ENCODE peak calls at places on chromosomes 12 and 14, in six cellular contexts. L is GM13976, I is right atrium auricular region, B is osteoblast, T is IMR-90, N is Calu3. S is an unnamed sample.

GRCh38 chr12:58656254-58657009 is 263.9 kb downstream of the LRIG3 start:
- DNase-seq in B (no peak), I (no peak), T (no peak), N (no peak), L (no peak), S (no peak)

GRCh38 chr14:60175255-60175902 is 10.2 kb upstream of the DHRS7 start:
- DNase-seq in I (no peak), L (no peak), B (peak), N (no peak), T (peak), S (no peak)

GRCh38 chr12:105077435-105077834 is 6.8 kb downstream of the ALDH1L2 start:
- DNase-seq in N (no peak), I (no peak), T (no peak), L (no peak), B (peak), S (no peak)

GRCh38 chr12:66092559-66093269 is 37.8 kb downstream of the LLPH start:
- DNase-seq in L (no peak), T (peak), B (peak), N (peak), I (no peak), S (no peak)

GRCh38 chr12:46271846-46272245 is 3.0 kb upstream of the SLC38A1 start:
- DNase-seq in N (no peak), L (no peak), T (no peak), I (no peak), B (no peak), S (no peak)

GRCh38 chr14:32826404-32827082 is 112.1 kb upstream of the NPAS3 start:
- DNase-seq in N (no peak), L (no peak), I (no peak), T (no peak), B (no peak), S (no peak)

GRCh38 chr14:64763801-64764511 is 59.7 kb downstream of the PLEKHG3 start:
- DNase-seq in T (peak), L (no peak), B (peak), I (no peak), N (peak), S (no peak)

GRCh38 chr14:32367501-32367900 is 38.4 kb downstream of the AKAP6 start:
- DNase-seq in B (peak), N (no peak), I (no peak), T (no peak), L (no peak), S (no peak)

GRCh38 chr14:63510538-63510937 is 32.6 kb downstream of the PPP2R5E start:
- DNase-seq in L (peak), N (no peak), B (no peak), T (peak), I (no peak), S (no peak)

GRCh38 chr12:5432011-5432400 is at the start of gene NTF3:
- DNase-seq in B (peak), N (no peak), I (no peak), T (peak), L (peak), S (peak)

DNA sequence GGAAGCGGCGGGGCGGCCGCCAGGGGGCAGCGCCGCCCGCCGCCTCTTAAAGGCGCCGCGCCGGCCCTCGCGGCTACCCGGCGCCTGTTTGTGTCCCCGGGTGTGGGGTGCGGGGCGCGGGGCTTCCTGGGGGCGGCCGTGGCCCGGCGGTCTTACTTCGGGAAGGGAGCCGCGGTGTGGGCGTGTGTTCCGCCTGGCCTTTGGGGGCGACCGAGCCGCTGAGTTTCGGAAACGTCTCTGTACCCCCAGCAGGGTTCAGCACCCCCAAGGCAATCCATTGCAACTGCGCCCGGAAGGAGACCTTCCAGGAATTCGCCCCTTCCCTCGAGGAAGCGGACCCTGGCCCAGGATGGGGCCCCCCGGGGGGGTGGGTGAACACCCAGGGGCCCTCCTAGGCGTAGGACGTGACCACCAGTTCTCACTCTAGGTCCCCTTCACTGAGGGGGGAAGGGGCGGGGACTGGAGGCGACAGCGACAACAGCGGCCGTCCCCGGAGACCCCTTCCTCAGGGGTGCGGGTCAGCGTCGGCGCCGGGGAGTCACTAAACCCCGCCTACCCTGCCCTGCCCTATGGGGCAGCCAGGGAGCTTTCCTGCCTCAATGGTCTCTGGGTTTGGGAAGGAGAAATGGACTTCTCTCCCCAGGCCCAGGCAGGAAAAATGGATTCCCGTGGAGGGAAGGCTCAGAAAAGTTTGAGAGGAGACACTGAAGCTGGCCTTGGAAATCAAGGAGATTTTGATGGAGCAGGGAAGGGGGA is at the start of gene ITPK1:
- DNase-seq in B (peak), I (no peak), N (peak), L (peak), T (peak), S (peak)
- TF ChIP-seq CTCF in B (peak), I (peak), N (no peak), L (no peak), T (peak), S (peak)

DNA sequence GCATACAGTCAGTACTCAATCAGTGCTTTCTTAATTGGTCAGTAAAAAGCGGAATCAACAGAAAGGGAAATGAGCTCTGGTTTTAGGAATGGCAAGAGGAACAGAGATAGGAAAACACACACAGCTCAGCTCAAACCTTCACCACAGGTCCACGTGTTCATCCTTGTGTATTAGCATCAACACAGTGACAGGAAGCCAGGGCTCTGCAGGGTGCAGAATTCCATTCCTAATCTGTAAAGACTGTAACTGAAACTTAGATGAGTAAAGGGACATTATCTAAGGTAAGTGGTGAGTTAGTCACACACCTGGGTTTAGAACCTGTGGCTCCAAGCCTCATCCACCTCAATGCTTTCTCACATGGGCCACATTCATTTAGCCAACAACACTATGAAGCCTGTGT is 1242.2 kb upstream of the TMEM132C start:
- DNase-seq in T (no peak), L (no peak), B (no peak), I (no peak), N (no peak), S (no peak)
- TF ChIP-seq CTCF in T (no peak), L (no peak), B (no peak), I (no peak), N (no peak), S (no peak)

DNA sequence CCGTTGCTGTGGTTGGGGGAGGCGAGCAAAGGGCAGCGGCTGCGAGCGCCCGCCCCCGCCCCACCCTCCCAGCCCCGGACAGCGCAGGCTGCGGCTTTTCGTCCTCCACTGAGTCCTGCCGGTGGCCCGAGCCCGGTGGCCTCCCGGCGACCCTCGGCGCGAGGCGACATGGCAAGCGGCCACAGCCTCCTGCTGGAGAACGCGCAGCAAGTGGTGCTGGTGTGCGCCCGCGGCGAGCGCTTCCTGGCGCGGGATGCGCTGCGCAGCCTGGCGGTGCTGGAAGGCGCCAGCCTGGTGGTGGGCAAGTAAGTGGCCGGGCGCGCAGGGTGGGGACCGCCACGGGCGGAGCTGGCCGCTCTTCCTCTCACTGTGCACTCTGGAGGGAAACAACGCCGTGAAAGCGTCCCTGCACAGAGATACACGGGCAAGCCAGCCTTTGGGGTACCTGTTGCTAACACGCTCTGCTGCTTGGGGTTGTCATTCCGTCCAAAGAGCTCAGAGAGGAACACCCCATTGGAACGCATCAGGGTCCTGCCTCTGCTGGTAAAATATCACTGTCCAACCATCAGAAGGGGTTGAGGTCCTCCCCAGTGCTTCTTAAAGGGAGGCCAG is at the start of gene AMDHD1:
- DNase-seq in N (peak), L (peak), I (no peak), T (peak), B (peak), S (peak)
- TF ChIP-seq CTCF in N (no peak), L (no peak), I (peak), T (peak), B (no peak), S (peak)

DNA sequence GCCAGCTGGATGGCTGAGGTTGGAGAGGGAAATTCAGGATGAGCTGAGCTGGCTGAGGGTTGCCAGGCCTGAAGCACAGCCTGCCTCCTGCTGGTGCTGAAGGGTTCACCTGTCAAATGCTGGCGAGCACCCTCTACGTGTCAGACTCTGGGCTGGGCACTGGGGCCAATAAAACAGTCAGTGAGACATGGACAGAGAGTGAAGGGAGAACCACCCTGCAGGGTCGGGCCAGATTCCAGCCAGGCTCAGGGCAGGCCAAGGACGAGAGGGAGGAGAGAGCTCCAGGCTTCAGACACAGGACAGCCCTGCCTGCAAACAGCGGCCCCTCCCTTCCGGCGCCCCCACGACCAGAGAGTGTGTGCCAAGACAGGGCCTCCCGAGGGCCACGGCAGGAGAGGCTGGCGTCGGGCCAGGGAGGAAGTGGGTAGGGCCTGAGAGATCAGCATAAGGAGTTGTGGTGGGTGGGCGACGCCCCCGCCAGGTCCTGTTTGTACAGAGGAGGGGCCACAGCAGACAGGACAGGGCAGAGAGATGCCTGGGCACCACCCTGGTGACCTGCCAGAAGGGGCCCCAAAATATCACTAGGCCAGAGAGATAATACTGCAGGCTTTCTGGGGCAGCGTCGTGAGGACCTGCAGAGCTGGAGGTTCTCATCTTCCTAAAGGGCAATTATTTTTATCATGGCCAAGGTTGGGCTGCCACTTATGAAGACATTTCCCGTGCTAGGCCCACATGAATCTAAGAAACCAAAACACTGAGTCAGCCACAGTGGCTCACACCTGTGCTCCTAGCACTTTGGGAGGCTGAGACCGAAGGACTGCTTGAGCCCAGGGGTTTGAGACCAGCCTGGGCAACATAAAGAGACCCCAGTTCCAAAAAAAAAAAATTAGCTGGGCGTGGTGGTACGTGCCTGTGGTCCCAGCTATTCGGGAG is 73.1 kb upstream of the GPR68 start:
- DNase-seq in T (no peak), L (peak), I (peak), B (no peak), N (peak), S (no peak)
- TF ChIP-seq CTCF in T (no peak), L (peak), I (peak), B (no peak), N (no peak), S (no peak)

GRCh38 chr14:72574687-72575086 is 319.2 kb downstream of the DPF3 start:
- DNase-seq in L (no peak), T (no peak), I (no peak), B (no peak), N (no peak), S (no peak)
- TF ChIP-seq CTCF in L (no peak), T (no peak), I (no peak), B (no peak), N (no peak), S (no peak)

GRCh38 chr12:76346798-76347420 is 1.3 kb downstream of the BBS10 start:
- DNase-seq in B (no peak), I (no peak), L (peak), N (peak), T (peak), S (no peak)
- TF ChIP-seq CTCF in B (peak), I (peak), L (peak), N (peak), T (peak), S (peak)

DNA sequence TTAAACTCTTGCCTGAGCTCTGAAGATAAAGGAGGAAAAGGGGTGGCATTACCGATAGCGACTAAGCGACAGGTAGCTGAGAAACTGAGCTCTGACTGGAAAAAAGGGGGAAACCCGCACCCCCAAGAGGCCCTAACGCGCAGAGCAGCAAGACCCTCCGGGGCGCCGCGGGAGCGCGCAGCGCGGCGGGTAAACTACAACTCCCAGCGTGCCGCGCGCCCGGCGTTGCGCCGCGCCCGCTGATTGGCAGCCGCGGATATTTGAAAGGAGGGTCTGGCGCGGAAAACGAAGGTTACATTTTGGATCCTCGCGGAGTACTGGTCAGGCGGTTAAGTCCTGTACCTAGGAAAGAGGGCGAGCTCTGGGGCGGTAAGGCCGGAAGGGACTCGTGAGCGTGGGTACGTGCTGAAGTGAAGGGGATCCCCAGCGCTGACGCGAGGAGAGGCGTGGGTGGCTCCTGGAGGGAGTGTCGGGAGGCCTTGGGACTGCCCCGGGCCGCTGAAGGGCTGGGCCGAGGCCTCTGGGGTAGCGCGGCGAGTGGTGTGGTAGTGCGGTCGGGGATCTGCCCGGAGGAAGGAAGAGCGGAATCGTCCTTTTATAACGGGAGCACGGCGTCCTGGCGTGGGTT is at the start of gene ESPL1:
- DNase-seq in I (peak), L (peak), N (peak), T (peak), B (peak), S (peak)
- TF ChIP-seq CTCF in I (peak), L (no peak), N (no peak), T (peak), B (peak), S (peak)

S was measured in neural crest cell.